ENCODE peak calls at places on chromosomes 2 and 18, in four cellular contexts. One of them, this sample, is unnamed.
A peak's percentile ranks its signal among the peaks of the same experiment; 100 is the strongest.

GRCh38 chr2:10278029-10278762 is 24.5 kb upstream of the HPCAL1 start:
- DNase-seq in H1: no peak
- DNase-seq in HepG2: peak; percentile 87
- DNase-seq in K562: peak; percentile 87
- DNase-seq in this sample: no peak

GRCh38 chr18:9828794-9829712 is 56.7 kb upstream of the TXNDC2 start:
- DNase-seq in H1: no peak
- DNase-seq in HepG2: no peak
- DNase-seq in K562: peak; percentile 66
- DNase-seq in this sample: no peak

GRCh38 chr18:44911773-44912172 is 231.1 kb downstream of the SETBP1 start:
- DNase-seq in H1: no peak
- DNase-seq in HepG2: no peak
- DNase-seq in K562: no peak
- DNase-seq in this sample: no peak

GRCh38 chr2:239676716-239677454 is 276.1 kb upstream of the HDAC4 start:
- DNase-seq in H1: no peak
- DNase-seq in HepG2: no peak
- DNase-seq in K562: no peak
- DNase-seq in this sample: no peak

GRCh38 chr2:235366390-235366789 is 127.5 kb upstream of the AGAP1 start:
- DNase-seq in H1: no peak
- DNase-seq in HepG2: no peak
- DNase-seq in K562: no peak
- DNase-seq in this sample: no peak

GRCh38 chr2:121237336-121237979 is 47.5 kb downstream of the TFCP2L1 start:
- DNase-seq in H1: no peak
- DNase-seq in HepG2: no peak
- DNase-seq in K562: no peak
- DNase-seq in this sample: no peak

GRCh38 chr18:37537868-37538525 is 27.6 kb downstream of the CELF4 start:
- DNase-seq in H1: no peak
- DNase-seq in HepG2: peak; percentile 22
- DNase-seq in K562: peak; percentile 82
- DNase-seq in this sample: peak; percentile 37

GRCh38 chr2:75053484-75054112 is 95.2 kb downstream of the POLE4 start:
- DNase-seq in H1: peak; percentile 31
- DNase-seq in HepG2: peak; percentile 65
- DNase-seq in K562: peak; percentile 57
- DNase-seq in this sample: peak; percentile 36

GRCh38 chr2:64594563-64594989 is 59.1 kb downstream of the SERTAD2 start:
- DNase-seq in H1: no peak
- DNase-seq in HepG2: no peak
- DNase-seq in K562: no peak
- DNase-seq in this sample: no peak

GRCh38 chr18:41126541-41127235 is 828.3 kb upstream of the PIK3C3 start:
- DNase-seq in H1: no peak
- DNase-seq in HepG2: no peak
- DNase-seq in K562: no peak
- DNase-seq in this sample: no peak

GRCh38 chr2:9556121-9556869 is 665 bp upstream of the ADAM17 start:
- DNase-seq in H1: no peak
- DNase-seq in HepG2: no peak
- DNase-seq in K562: no peak
- DNase-seq in this sample: no peak

GRCh38 chr2:2870106-2870505 is 507.5 kb downstream of the EIPR1 start:
- DNase-seq in H1: no peak
- DNase-seq in HepG2: no peak
- DNase-seq in K562: no peak
- DNase-seq in this sample: no peak

GRCh38 chr2:16181741-16182090 is 241.4 kb downstream of the MYCN start:
- DNase-seq in H1: no peak
- DNase-seq in HepG2: no peak
- DNase-seq in K562: no peak
- DNase-seq in this sample: no peak

GRCh38 chr2:146837857-146838256 is 1007.0 kb upstream of the ACVR2A start:
- DNase-seq in H1: no peak
- DNase-seq in HepG2: no peak
- DNase-seq in K562: no peak
- DNase-seq in this sample: no peak

GRCh38 chr2:188978291-188979081 is 4.3 kb downstream of the COL3A1 start:
- DNase-seq in H1: no peak
- DNase-seq in HepG2: peak; percentile 43
- DNase-seq in K562: no peak
- DNase-seq in this sample: peak; percentile 31

GRCh38 chr2:108786008-108786353 is 590 bp upstream of the CCDC138 start:
- DNase-seq in H1: no peak
- DNase-seq in HepG2: no peak
- DNase-seq in K562: no peak
- DNase-seq in this sample: no peak

GRCh38 chr2:38264649-38265322 is 112.3 kb downstream of the ATL2 start:
- DNase-seq in H1: no peak
- DNase-seq in HepG2: no peak
- DNase-seq in K562: no peak
- DNase-seq in this sample: no peak

GRCh38 chr2:102848366-102848839 is 86.6 kb downstream of the TMEM182 start:
- DNase-seq in H1: peak; percentile 70
- DNase-seq in HepG2: peak; percentile 85
- DNase-seq in K562: peak; percentile 42
- DNase-seq in this sample: no peak

GRCh38 chr2:18123211-18123570 is 244.7 kb downstream of the KCNS3 start:
- DNase-seq in H1: no peak
- DNase-seq in HepG2: no peak
- DNase-seq in K562: no peak
- DNase-seq in this sample: no peak
- TF ChIP-seq CEBPB in H1: no peak
- TF ChIP-seq CEBPB in HepG2: no peak
- TF ChIP-seq CEBPB in K562: no peak
- TF ChIP-seq CEBPB in this sample: no peak

DNA sequence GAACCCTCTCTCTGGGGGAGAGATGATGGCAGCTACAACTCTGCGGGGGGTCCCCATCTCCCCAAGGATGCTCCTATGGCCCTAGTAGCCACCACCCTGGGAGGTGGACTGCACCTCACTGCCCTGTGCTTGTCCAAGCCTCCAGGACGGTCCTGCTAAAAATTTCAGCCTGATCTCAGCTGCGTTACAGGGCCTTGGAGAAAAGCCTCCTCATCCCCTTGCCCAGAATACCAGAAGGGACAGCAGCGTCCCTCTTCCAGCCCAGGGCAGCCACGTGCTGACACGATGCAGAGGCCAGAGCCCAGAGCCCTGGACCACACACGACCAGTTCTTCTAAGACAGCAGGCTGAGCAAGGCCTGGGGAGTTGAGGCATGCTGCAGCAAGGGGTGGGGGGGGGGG is 81.9 kb downstream of the GFPT1 start:
- DNase-seq in H1: no peak
- DNase-seq in HepG2: no peak
- DNase-seq in K562: no peak
- DNase-seq in this sample: no peak
- H2AFZ ChIP-seq in H1: no peak overlapping the region
- H2AFZ ChIP-seq in HepG2: no peak overlapping the region
- H2AFZ ChIP-seq in K562: no peak overlapping the region
- H2AFZ ChIP-seq in this sample: no peak overlapping the region

GRCh38 chr2:233769260-233769659 is 8.9 kb upstream of the MROH2A start:
- DNase-seq in H1: no peak
- DNase-seq in HepG2: no peak
- DNase-seq in K562: no peak
- DNase-seq in this sample: no peak

GRCh38 chr2:233764264-233764663 is 4.2 kb downstream of the UGT1A1 start:
- DNase-seq in H1: no peak
- DNase-seq in HepG2: no peak
- DNase-seq in K562: no peak
- DNase-seq in this sample: no peak

GRCh38 chr2:233761040-233761769 is 1.1 kb downstream of the UGT1A1 start:
- DNase-seq in H1: no peak
- DNase-seq in HepG2: no peak
- DNase-seq in K562: no peak
- DNase-seq in this sample: no peak

GRCh38 chr2:233764761-233765160 is 4.7 kb downstream of the UGT1A1 start:
- DNase-seq in H1: no peak
- DNase-seq in HepG2: no peak
- DNase-seq in K562: no peak
- DNase-seq in this sample: no peak

DNA sequence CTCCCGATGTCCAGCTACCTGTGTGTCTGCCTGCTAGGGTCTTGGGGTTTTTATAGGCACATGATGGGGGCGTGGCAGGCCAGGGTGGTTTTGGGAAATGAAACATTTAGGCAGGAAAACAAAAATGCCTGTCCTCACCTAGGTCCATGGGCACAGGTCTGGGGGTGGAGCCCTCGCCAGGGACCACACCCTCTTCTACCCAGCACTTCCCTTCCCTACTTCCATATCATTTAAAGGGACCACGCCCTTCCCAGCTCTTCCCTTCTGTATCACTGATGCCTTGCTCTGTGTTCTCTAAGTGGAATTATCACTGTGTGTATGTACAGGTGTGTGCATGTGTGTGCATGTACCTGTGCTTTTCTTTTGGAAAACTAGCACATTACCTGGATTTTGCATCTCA is 6.3 kb downstream of the UGT1A1 start:
- DNase-seq in H1: no peak
- DNase-seq in HepG2: no peak
- DNase-seq in K562: no peak
- DNase-seq in this sample: no peak
- TF ChIP-seq FOSL1 in H1: no peak
- TF ChIP-seq FOSL1 in HepG2: no peak
- TF ChIP-seq FOSL1 in K562: no peak
- TF ChIP-seq FOSL1 in this sample: no peak

DNA sequence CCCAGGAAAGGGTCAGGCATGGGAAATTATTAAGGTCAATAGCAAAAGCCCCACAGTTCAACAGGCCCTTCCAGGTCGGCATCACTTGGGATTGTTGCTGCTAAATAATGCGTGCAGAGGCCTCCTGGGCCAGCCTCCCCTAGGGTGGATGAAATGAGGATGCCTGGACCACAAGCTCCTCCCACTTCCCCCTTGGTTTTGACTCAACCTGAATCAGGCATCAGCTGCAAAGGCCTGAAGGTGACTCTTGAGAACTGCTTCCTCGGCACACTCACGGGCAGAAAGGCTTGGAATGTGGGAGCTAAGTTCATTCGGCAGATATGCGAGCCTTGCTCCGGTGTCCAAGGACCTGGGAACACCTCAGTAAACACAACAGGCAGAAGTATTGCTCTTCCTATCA is 69.3 kb downstream of the MBP start:
- DNase-seq in H1: no peak
- DNase-seq in HepG2: no peak
- DNase-seq in K562: no peak
- DNase-seq in this sample: no peak
- TF ChIP-seq CEBPB in H1: no peak
- TF ChIP-seq CEBPB in HepG2: no peak
- TF ChIP-seq CEBPB in K562: no peak
- TF ChIP-seq CEBPB in this sample: no peak

This sample was measured in HCT116.